ENCODE peak calls at places on chromosomes 11 and 22, in nine cellular contexts. One of them, this sample, is unnamed.

GRCh38 chr11:101441747-101442146 is 142.1 kb downstream of the TRPC6 start:
- DNase-seq in WTC11: no peak
- DNase-seq in endothelial cell: no peak
- DNase-seq in GM20000: no peak
- DNase-seq in mesothelial cell of epicardium: no peak
- DNase-seq in heart left ventricle: peak
- DNase-seq in cardiac fibroblast: peak
- DNase-seq in BJ: no peak
- DNase-seq in nephron progenitor cell: no peak
- DNase-seq in this sample: no peak

GRCh38 chr22:26756675-26757293 is 99.4 kb downstream of the MIAT start:
- DNase-seq in WTC11: peak
- DNase-seq in endothelial cell: peak
- DNase-seq in GM20000: peak
- DNase-seq in mesothelial cell of epicardium: peak
- DNase-seq in heart left ventricle: peak
- DNase-seq in cardiac fibroblast: peak
- DNase-seq in BJ: no peak
- DNase-seq in nephron progenitor cell: peak
- DNase-seq in this sample: peak

GRCh38 chr11:76714493-76714892 is 43.9 kb upstream of the LRRC32 start:
- DNase-seq in WTC11: no peak
- DNase-seq in endothelial cell: no peak
- DNase-seq in GM20000: no peak
- DNase-seq in mesothelial cell of epicardium: no peak
- DNase-seq in heart left ventricle: no peak
- DNase-seq in cardiac fibroblast: no peak
- DNase-seq in BJ: no peak
- DNase-seq in nephron progenitor cell: no peak
- DNase-seq in this sample: no peak

GRCh38 chr11:72553748-72554147 is 119.4 kb upstream of the CLPB start:
- DNase-seq in WTC11: peak
- DNase-seq in endothelial cell: no peak
- DNase-seq in GM20000: peak
- DNase-seq in mesothelial cell of epicardium: no peak
- DNase-seq in heart left ventricle: no peak
- DNase-seq in cardiac fibroblast: no peak
- DNase-seq in BJ: no peak
- DNase-seq in nephron progenitor cell: no peak
- DNase-seq in this sample: no peak

GRCh38 chr11:47906066-47906465 is 57.9 kb upstream of the NUP160 start:
- DNase-seq in WTC11: no peak
- DNase-seq in endothelial cell: no peak
- DNase-seq in GM20000: no peak
- DNase-seq in mesothelial cell of epicardium: no peak
- DNase-seq in heart left ventricle: no peak
- DNase-seq in cardiac fibroblast: no peak
- DNase-seq in BJ: no peak
- DNase-seq in nephron progenitor cell: no peak
- DNase-seq in this sample: no peak

GRCh38 chr11:16086229-16086628 is 270.1 kb downstream of the SOX6 start:
- DNase-seq in WTC11: peak
- DNase-seq in endothelial cell: no peak
- DNase-seq in GM20000: no peak
- DNase-seq in mesothelial cell of epicardium: no peak
- DNase-seq in heart left ventricle: no peak
- DNase-seq in cardiac fibroblast: no peak
- DNase-seq in BJ: no peak
- DNase-seq in nephron progenitor cell: peak
- DNase-seq in this sample: no peak

GRCh38 chr11:74826901-74827300 is 78.3 kb downstream of the RNF169 start:
- DNase-seq in WTC11: no peak
- DNase-seq in endothelial cell: no peak
- DNase-seq in GM20000: no peak
- DNase-seq in mesothelial cell of epicardium: no peak
- DNase-seq in heart left ventricle: no peak
- DNase-seq in cardiac fibroblast: no peak
- DNase-seq in BJ: no peak
- DNase-seq in nephron progenitor cell: no peak
- DNase-seq in this sample: no peak

GRCh38 chr11:35076201-35077100 is 62.5 kb upstream of the CD44 start:
- DNase-seq in WTC11: no peak
- DNase-seq in endothelial cell: no peak
- DNase-seq in GM20000: no peak
- DNase-seq in mesothelial cell of epicardium: no peak
- DNase-seq in heart left ventricle: no peak
- DNase-seq in cardiac fibroblast: no peak
- DNase-seq in BJ: no peak
- DNase-seq in nephron progenitor cell: no peak
- DNase-seq in this sample: no peak

GRCh38 chr11:27464155-27464759 is 8.3 kb downstream of the LGR4 start:
- DNase-seq in WTC11: no peak
- DNase-seq in endothelial cell: no peak
- DNase-seq in GM20000: no peak
- DNase-seq in mesothelial cell of epicardium: no peak
- DNase-seq in heart left ventricle: no peak
- DNase-seq in cardiac fibroblast: peak
- DNase-seq in BJ: no peak
- DNase-seq in nephron progenitor cell: no peak
- DNase-seq in this sample: peak

GRCh38 chr11:86606849-86607481 is 65.5 kb downstream of the ME3 start:
- DNase-seq in WTC11: no peak
- DNase-seq in endothelial cell: no peak
- DNase-seq in GM20000: no peak
- DNase-seq in mesothelial cell of epicardium: no peak
- DNase-seq in heart left ventricle: no peak
- DNase-seq in cardiac fibroblast: peak
- DNase-seq in BJ: no peak
- DNase-seq in nephron progenitor cell: no peak
- DNase-seq in this sample: peak

GRCh38 chr22:38129021-38129420 is 18.5 kb upstream of the BAIAP2L2 start:
- DNase-seq in WTC11: no peak
- DNase-seq in endothelial cell: no peak
- DNase-seq in GM20000: no peak
- DNase-seq in mesothelial cell of epicardium: no peak
- DNase-seq in heart left ventricle: no peak
- DNase-seq in cardiac fibroblast: no peak
- DNase-seq in BJ: no peak
- DNase-seq in nephron progenitor cell: no peak
- DNase-seq in this sample: no peak

GRCh38 chr22:24124247-24124646 is 57.0 kb upstream of the SUSD2 start:
- DNase-seq in WTC11: no peak
- DNase-seq in endothelial cell: no peak
- DNase-seq in GM20000: no peak
- DNase-seq in mesothelial cell of epicardium: no peak
- DNase-seq in heart left ventricle: no peak
- DNase-seq in cardiac fibroblast: no peak
- DNase-seq in BJ: no peak
- DNase-seq in nephron progenitor cell: no peak
- DNase-seq in this sample: no peak

GRCh38 chr11:17648528-17648927 is 70.8 kb upstream of the MYOD1 start:
- DNase-seq in WTC11: no peak
- DNase-seq in endothelial cell: no peak
- DNase-seq in GM20000: peak
- DNase-seq in mesothelial cell of epicardium: no peak
- DNase-seq in heart left ventricle: no peak
- DNase-seq in cardiac fibroblast: no peak
- DNase-seq in BJ: no peak
- DNase-seq in nephron progenitor cell: no peak
- DNase-seq in this sample: no peak

GRCh38 chr22:44351685-44352377 is 39.1 kb upstream of the SHISAL1 start:
- DNase-seq in WTC11: no peak
- DNase-seq in endothelial cell: no peak
- DNase-seq in GM20000: no peak
- DNase-seq in mesothelial cell of epicardium: peak
- DNase-seq in heart left ventricle: no peak
- DNase-seq in cardiac fibroblast: peak
- DNase-seq in BJ: peak
- DNase-seq in nephron progenitor cell: no peak
- DNase-seq in this sample: peak

GRCh38 chr11:112826788-112827187 is 134.4 kb upstream of the NCAM1 start:
- DNase-seq in WTC11: no peak
- DNase-seq in endothelial cell: no peak
- DNase-seq in GM20000: no peak
- DNase-seq in mesothelial cell of epicardium: no peak
- DNase-seq in heart left ventricle: no peak
- DNase-seq in cardiac fibroblast: no peak
- DNase-seq in BJ: no peak
- DNase-seq in nephron progenitor cell: no peak
- DNase-seq in this sample: no peak

DNA sequence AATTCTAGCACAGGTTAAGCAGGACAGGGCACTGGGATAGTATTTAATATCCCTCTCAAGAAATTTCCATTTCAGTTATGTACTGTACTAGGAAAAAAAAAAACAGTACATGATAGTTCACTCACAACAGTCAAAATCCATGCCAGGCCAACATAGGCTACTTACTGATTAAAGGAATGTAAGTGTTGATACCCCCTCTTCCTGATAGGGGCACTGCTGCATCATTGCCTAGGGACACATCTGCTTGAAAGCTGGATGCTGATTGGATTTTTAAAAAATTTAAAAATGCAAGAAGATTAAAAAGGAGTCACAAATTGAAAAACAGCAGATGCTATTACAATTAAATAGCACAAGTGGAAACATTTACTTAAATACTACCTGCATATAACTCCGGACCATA is 43.4 kb downstream of the APOL5 start:
- DNase-seq in WTC11: no peak
- DNase-seq in endothelial cell: no peak
- DNase-seq in GM20000: no peak
- DNase-seq in mesothelial cell of epicardium: no peak
- DNase-seq in heart left ventricle: no peak
- DNase-seq in cardiac fibroblast: peak
- DNase-seq in BJ: no peak
- DNase-seq in nephron progenitor cell: no peak
- DNase-seq in this sample: peak
- TF ChIP-seq CTCF in WTC11: peak
- TF ChIP-seq CTCF in endothelial cell: no peak
- TF ChIP-seq CTCF in GM20000: no peak
- TF ChIP-seq CTCF in mesothelial cell of epicardium: no peak
- TF ChIP-seq CTCF in heart left ventricle: peak
- TF ChIP-seq CTCF in cardiac fibroblast: no peak
- TF ChIP-seq CTCF in BJ: peak
- TF ChIP-seq CTCF in nephron progenitor cell: no peak
- TF ChIP-seq CTCF in this sample: peak

DNA sequence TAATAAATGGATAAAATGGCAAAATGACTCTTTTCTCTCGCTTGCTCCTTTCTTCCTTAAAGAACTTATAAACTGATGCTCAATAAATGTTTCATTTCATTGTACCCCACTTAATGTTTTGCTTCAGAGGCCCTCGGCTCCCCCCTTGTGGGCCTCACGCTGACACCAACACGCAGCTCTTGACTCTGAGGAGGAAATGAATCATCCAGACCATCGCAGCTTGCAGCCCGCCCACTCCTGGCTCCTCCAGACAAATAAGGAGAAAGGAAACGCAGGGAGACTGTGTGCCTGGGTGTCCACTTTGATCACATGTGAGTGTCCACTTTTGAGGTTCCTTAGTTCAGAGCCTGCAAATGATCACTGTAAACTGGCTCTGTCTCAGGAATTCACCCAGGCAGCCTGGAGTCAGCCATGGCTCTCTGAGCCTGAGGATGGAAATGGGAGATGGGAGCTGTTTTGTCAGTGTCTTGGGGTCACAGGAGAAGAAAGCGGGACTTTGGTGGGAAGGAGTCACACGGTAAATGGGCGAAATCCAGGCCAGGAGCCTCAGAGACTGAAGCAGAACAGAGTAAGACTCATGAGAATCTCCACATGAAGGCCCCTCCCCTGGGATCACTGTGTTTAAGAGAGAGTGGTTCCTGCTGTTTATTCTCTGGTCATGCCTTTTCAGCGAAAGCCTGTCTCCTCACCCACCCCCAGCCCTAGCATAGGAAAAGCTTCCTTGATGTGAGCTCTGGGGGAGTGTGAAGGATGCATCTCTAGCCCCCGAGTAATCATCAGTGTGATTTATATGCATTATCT is 96.5 kb downstream of the CWC15 start:
- DNase-seq in WTC11: no peak
- DNase-seq in endothelial cell: no peak
- DNase-seq in GM20000: peak
- DNase-seq in mesothelial cell of epicardium: no peak
- DNase-seq in heart left ventricle: peak
- DNase-seq in cardiac fibroblast: peak
- DNase-seq in BJ: peak
- DNase-seq in nephron progenitor cell: peak
- DNase-seq in this sample: peak
- TF ChIP-seq CTCF in WTC11: no peak
- TF ChIP-seq CTCF in endothelial cell: no peak
- TF ChIP-seq CTCF in GM20000: peak
- TF ChIP-seq CTCF in mesothelial cell of epicardium: no peak
- TF ChIP-seq CTCF in heart left ventricle: peak
- TF ChIP-seq CTCF in cardiac fibroblast: no peak
- TF ChIP-seq CTCF in BJ: peak
- TF ChIP-seq CTCF in nephron progenitor cell: no peak
- TF ChIP-seq CTCF in this sample: peak

GRCh38 chr22:48782817-48783511 is 1044.7 kb downstream of the BRD1 start:
- DNase-seq in WTC11: peak
- DNase-seq in endothelial cell: peak
- DNase-seq in GM20000: no peak
- DNase-seq in mesothelial cell of epicardium: no peak
- DNase-seq in heart left ventricle: peak
- DNase-seq in cardiac fibroblast: no peak
- DNase-seq in BJ: no peak
- DNase-seq in nephron progenitor cell: no peak
- DNase-seq in this sample: no peak
- TF ChIP-seq CTCF in WTC11: peak
- TF ChIP-seq CTCF in endothelial cell: peak
- TF ChIP-seq CTCF in GM20000: no peak
- TF ChIP-seq CTCF in mesothelial cell of epicardium: peak
- TF ChIP-seq CTCF in heart left ventricle: no peak
- TF ChIP-seq CTCF in cardiac fibroblast: no peak
- TF ChIP-seq CTCF in BJ: no peak
- TF ChIP-seq CTCF in nephron progenitor cell: peak
- TF ChIP-seq CTCF in this sample: no peak

DNA sequence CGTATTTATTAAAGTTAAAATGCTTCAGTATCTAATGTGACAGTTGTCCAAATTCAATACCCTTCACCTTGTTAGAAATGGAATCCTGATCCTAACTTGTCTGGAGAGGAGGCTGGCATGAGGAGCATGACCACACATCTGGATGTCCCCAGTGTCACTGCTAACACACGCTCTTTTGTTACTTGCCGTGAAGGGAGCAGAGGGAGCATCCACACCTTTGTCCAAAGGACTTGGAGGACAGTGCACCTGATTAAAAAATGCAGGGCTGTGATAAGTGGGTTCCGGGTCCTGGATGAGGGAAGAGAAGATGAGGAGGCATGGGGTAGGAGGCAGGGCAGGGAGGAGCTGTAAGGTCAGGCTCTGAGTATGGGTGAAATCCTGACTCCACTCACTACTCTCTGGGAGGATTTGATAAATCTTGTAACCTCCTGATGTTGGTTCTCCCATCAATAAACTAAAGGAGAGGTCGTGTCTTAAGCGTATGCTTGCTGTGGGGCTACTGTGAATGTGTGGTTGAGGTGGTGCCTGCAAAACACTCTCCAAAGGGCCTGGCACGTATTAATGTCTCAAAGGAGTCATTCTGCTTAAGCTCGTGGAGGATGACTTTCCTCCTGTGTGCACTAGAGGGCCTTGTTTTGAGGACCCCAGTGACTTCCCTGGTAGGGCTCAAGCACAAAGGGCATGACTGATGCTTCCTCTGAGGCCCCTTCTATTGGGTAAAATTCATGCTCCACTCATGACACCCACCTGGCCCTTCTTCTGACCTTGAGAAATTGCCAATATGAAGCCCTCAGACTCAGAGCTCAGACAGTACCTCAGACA is 16.8 kb upstream of the IGLL5 start:
- DNase-seq in WTC11: no peak
- DNase-seq in endothelial cell: no peak
- DNase-seq in GM20000: no peak
- DNase-seq in mesothelial cell of epicardium: no peak
- DNase-seq in heart left ventricle: no peak
- DNase-seq in cardiac fibroblast: no peak
- DNase-seq in BJ: no peak
- DNase-seq in nephron progenitor cell: no peak
- DNase-seq in this sample: no peak
- TF ChIP-seq CTCF in WTC11: peak
- TF ChIP-seq CTCF in endothelial cell: peak
- TF ChIP-seq CTCF in GM20000: peak
- TF ChIP-seq CTCF in mesothelial cell of epicardium: no peak
- TF ChIP-seq CTCF in heart left ventricle: no peak
- TF ChIP-seq CTCF in cardiac fibroblast: no peak
- TF ChIP-seq CTCF in BJ: no peak
- TF ChIP-seq CTCF in nephron progenitor cell: no peak
- TF ChIP-seq CTCF in this sample: no peak

This sample was measured in epithelial cell of esophagus.